ENCODE peak calls at places on chromosomes 1 and 21, in six cellular contexts. One of them, this sample, is unnamed. For H3K4me1, the result is how much of the 10 kb centered on the place peaks cover.

GRCh38 chr1:180946537-180947507 is 34.1 kb downstream of the KIAA1614 start:
- ATAC-seq in K562: no peak
- ATAC-seq in upper lobe of left lung: no peak
- ATAC-seq in A549: no peak
- ATAC-seq in GM12878: no peak
- ATAC-seq in HepG2: peak
- ATAC-seq in this sample: no peak

GRCh38 chr1:229448845-229449244 is 15.0 kb upstream of the ACTA1 start:
- ATAC-seq in HepG2: no peak
- ATAC-seq in GM12878: peak
- ATAC-seq in K562: peak
- ATAC-seq in A549: no peak
- ATAC-seq in upper lobe of left lung: no peak
- ATAC-seq in this sample: no peak

GRCh38 chr1:32272557-32273388 is 19.1 kb upstream of the HDAC1 start:
- ATAC-seq in GM12878: no peak
- ATAC-seq in HepG2: no peak
- ATAC-seq in A549: no peak
- ATAC-seq in upper lobe of left lung: no peak
- ATAC-seq in K562: no peak
- ATAC-seq in this sample: no peak

GRCh38 chr1:18293291-18293690 is 185.7 kb downstream of the IGSF21 start:
- ATAC-seq in GM12878: no peak
- ATAC-seq in K562: no peak
- ATAC-seq in upper lobe of left lung: no peak
- ATAC-seq in HepG2: no peak
- ATAC-seq in A549: no peak
- ATAC-seq in this sample: no peak

GRCh38 chr1:22584001-22584557 is 20.8 kb downstream of the EPHA8 start:
- ATAC-seq in upper lobe of left lung: peak
- ATAC-seq in HepG2: no peak
- ATAC-seq in A549: no peak
- ATAC-seq in K562: no peak
- ATAC-seq in GM12878: no peak
- ATAC-seq in this sample: no peak

GRCh38 chr1:20355828-20356735 is 65.4 kb downstream of the VWA5B1 start:
- ATAC-seq in GM12878: no peak
- ATAC-seq in upper lobe of left lung: no peak
- ATAC-seq in A549: no peak
- ATAC-seq in K562: no peak
- ATAC-seq in HepG2: no peak
- ATAC-seq in this sample: no peak

GRCh38 chr21:16358784-16359183 is 629.0 kb downstream of the USP25 start:
- ATAC-seq in HepG2: no peak
- ATAC-seq in A549: no peak
- ATAC-seq in GM12878: no peak
- ATAC-seq in K562: no peak
- ATAC-seq in upper lobe of left lung: no peak
- ATAC-seq in this sample: no peak

GRCh38 chr1:81312272-81312754 is 488.4 kb upstream of the ADGRL2 start:
- ATAC-seq in HepG2: no peak
- ATAC-seq in A549: no peak
- ATAC-seq in GM12878: no peak
- ATAC-seq in K562: no peak
- ATAC-seq in upper lobe of left lung: no peak
- ATAC-seq in this sample: no peak

GRCh38 chr1:52634111-52634510 is 1.1 kb downstream of the SHISAL2A start:
- ATAC-seq in K562: no peak
- ATAC-seq in upper lobe of left lung: no peak
- ATAC-seq in HepG2: no peak
- ATAC-seq in A549: no peak
- ATAC-seq in GM12878: no peak
- ATAC-seq in this sample: no peak

GRCh38 chr1:231383159-231383855 is 38.8 kb downstream of the EGLN1 start:
- ATAC-seq in K562: peak
- ATAC-seq in A549: peak
- ATAC-seq in HepG2: peak
- ATAC-seq in GM12878: no peak
- ATAC-seq in upper lobe of left lung: peak
- ATAC-seq in this sample: no peak

GRCh38 chr1:46133946-46134345 is 1.5 kb upstream of the PIK3R3 start:
- ATAC-seq in upper lobe of left lung: no peak
- ATAC-seq in GM12878: no peak
- ATAC-seq in HepG2: no peak
- ATAC-seq in K562: no peak
- ATAC-seq in A549: no peak
- ATAC-seq in this sample: no peak

GRCh38 chr1:166307261-166308188 is 140.7 kb upstream of the FAM78B start:
- ATAC-seq in A549: no peak
- ATAC-seq in GM12878: peak
- ATAC-seq in HepG2: no peak
- ATAC-seq in K562: no peak
- ATAC-seq in upper lobe of left lung: no peak
- ATAC-seq in this sample: no peak

GRCh38 chr1:201565024-201565730 is 26.2 kb downstream of the NAV1 start:
- ATAC-seq in A549: no peak
- ATAC-seq in HepG2: no peak
- ATAC-seq in K562: no peak
- ATAC-seq in GM12878: no peak
- ATAC-seq in upper lobe of left lung: no peak
- ATAC-seq in this sample: no peak
- TF ChIP-seq EP300 in A549: no peak
- TF ChIP-seq EP300 in HepG2: no peak
- TF ChIP-seq EP300 in K562: no peak
- TF ChIP-seq EP300 in GM12878: no peak
- TF ChIP-seq EP300 in upper lobe of left lung: no peak
- TF ChIP-seq EP300 in this sample: no peak

GRCh38 chr1:227766015-227766634 is 30.9 kb downstream of the SNAP47 start:
- ATAC-seq in GM12878: peak
- ATAC-seq in upper lobe of left lung: no peak
- ATAC-seq in K562: no peak
- ATAC-seq in A549: no peak
- ATAC-seq in HepG2: no peak
- ATAC-seq in this sample: no peak
- H3K4me1 ChIP-seq in GM12878: under half
- H3K4me1 ChIP-seq in upper lobe of left lung: under half
- H3K4me1 ChIP-seq in K562: under half
- H3K4me1 ChIP-seq in A549: under half
- H3K4me1 ChIP-seq in HepG2: under half
- H3K4me1 ChIP-seq in this sample: under half

GRCh38 chr1:16017461-16018303 is at the start of gene HSPB7:
- ATAC-seq in GM12878: peak
- ATAC-seq in upper lobe of left lung: peak
- ATAC-seq in A549: no peak
- ATAC-seq in K562: peak
- ATAC-seq in HepG2: peak
- ATAC-seq in this sample: peak
- TF ChIP-seq EP300 in GM12878: no peak
- TF ChIP-seq EP300 in upper lobe of left lung: no peak
- TF ChIP-seq EP300 in A549: no peak
- TF ChIP-seq EP300 in K562: no peak
- TF ChIP-seq EP300 in HepG2: no peak
- TF ChIP-seq EP300 in this sample: peak

GRCh38 chr1:43976890-43977289 is 2.1 kb upstream of the B4GALT2 start:
- ATAC-seq in K562: no peak
- ATAC-seq in HepG2: no peak
- ATAC-seq in A549: no peak
- ATAC-seq in upper lobe of left lung: no peak
- ATAC-seq in GM12878: no peak
- ATAC-seq in this sample: no peak
- H3K4me1 ChIP-seq in K562: half or more
- H3K4me1 ChIP-seq in HepG2: half or more
- H3K4me1 ChIP-seq in A549: under half
- H3K4me1 ChIP-seq in upper lobe of left lung: under half
- H3K4me1 ChIP-seq in GM12878: under half
- H3K4me1 ChIP-seq in this sample: half or more

DNA sequence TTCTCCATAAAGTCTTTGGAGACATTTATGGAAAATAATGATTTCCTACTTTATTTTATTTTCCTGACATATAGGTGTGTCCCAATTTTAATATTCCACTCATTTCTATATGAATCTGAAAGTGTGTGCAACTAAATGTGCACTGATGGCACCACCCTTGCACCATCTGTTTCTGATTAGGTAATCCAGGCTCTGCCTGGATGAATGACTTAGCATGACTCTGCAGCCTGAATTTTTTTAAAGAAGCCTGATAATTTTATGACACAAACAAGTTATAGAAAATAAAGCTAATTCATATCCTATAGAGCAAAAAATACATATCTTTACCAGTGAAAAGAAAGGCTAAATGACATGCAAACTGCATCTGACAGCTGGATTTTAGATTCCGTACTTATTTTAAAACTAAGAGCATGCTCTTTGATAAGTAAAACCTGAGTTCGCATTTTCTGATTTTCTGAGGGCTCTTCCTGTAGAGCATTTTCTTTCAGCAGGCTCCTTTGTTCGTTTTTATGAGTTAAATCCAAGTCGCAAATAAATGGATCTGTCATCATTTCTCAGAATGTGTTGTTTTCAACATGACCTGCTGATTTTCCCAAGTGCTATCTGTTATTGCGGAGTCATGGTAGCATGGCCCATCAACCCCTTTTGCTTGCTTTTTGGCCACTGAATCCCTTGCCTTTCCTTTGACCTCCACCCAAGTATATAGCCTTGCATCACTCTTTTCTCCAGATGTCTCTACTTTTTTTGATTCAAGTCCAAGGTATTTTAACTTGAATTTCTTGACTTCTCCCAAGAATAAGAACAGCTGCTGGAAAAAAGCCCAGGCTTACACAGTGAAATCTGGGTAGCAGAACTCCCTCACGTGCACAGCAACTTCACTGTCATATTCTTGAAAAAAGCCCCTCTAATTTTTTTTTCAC is 52.8 kb upstream of the LYPLAL1 start:
- ATAC-seq in GM12878: no peak
- ATAC-seq in upper lobe of left lung: peak
- ATAC-seq in HepG2: no peak
- ATAC-seq in A549: no peak
- ATAC-seq in K562: peak
- ATAC-seq in this sample: peak
- TF ChIP-seq EP300 in GM12878: no peak
- TF ChIP-seq EP300 in upper lobe of left lung: no peak
- TF ChIP-seq EP300 in HepG2: no peak
- TF ChIP-seq EP300 in A549: no peak
- TF ChIP-seq EP300 in K562: peak
- TF ChIP-seq EP300 in this sample: no peak

GRCh38 chr1:117147856-117148588 is 26.5 kb upstream of the TRIM45 start:
- ATAC-seq in GM12878: no peak
- ATAC-seq in HepG2: no peak
- ATAC-seq in A549: peak
- ATAC-seq in upper lobe of left lung: no peak
- ATAC-seq in K562: no peak
- ATAC-seq in this sample: no peak

GRCh38 chr1:117146067-117146466 is 24.5 kb upstream of the TRIM45 start:
- ATAC-seq in A549: no peak
- ATAC-seq in K562: no peak
- ATAC-seq in GM12878: no peak
- ATAC-seq in HepG2: no peak
- ATAC-seq in upper lobe of left lung: no peak
- ATAC-seq in this sample: no peak

GRCh38 chr1:117147341-117147831 is 25.8 kb upstream of the TRIM45 start:
- ATAC-seq in A549: peak
- ATAC-seq in GM12878: no peak
- ATAC-seq in HepG2: no peak
- ATAC-seq in K562: no peak
- ATAC-seq in upper lobe of left lung: no peak
- ATAC-seq in this sample: no peak

GRCh38 chr1:117146570-117147340 is 25.2 kb upstream of the TRIM45 start:
- ATAC-seq in GM12878: no peak
- ATAC-seq in upper lobe of left lung: peak
- ATAC-seq in A549: peak
- ATAC-seq in HepG2: no peak
- ATAC-seq in K562: no peak
- ATAC-seq in this sample: no peak

GRCh38 chr1:117150316-117150715 is 28.8 kb upstream of the TRIM45 start:
- ATAC-seq in A549: no peak
- ATAC-seq in GM12878: no peak
- ATAC-seq in upper lobe of left lung: no peak
- ATAC-seq in HepG2: no peak
- ATAC-seq in K562: no peak
- ATAC-seq in this sample: no peak
- H3K4me1 ChIP-seq in A549: under half
- H3K4me1 ChIP-seq in GM12878: under half
- H3K4me1 ChIP-seq in upper lobe of left lung: under half
- H3K4me1 ChIP-seq in HepG2: under half
- H3K4me1 ChIP-seq in K562: under half
- H3K4me1 ChIP-seq in this sample: under half

GRCh38 chr21:45482899-45483821 is 59.1 kb downstream of the SLC19A1 start:
- ATAC-seq in upper lobe of left lung: peak
- ATAC-seq in GM12878: peak
- ATAC-seq in HepG2: no peak
- ATAC-seq in A549: no peak
- ATAC-seq in K562: peak
- ATAC-seq in this sample: no peak
- TF ChIP-seq EP300 in upper lobe of left lung: no peak
- TF ChIP-seq EP300 in GM12878: no peak
- TF ChIP-seq EP300 in HepG2: no peak
- TF ChIP-seq EP300 in A549: no peak
- TF ChIP-seq EP300 in K562: no peak
- TF ChIP-seq EP300 in this sample: no peak

GRCh38 chr1:25767437-25767770 is 32.6 kb upstream of the SELENON start:
- ATAC-seq in HepG2: no peak
- ATAC-seq in GM12878: no peak
- ATAC-seq in A549: no peak
- ATAC-seq in upper lobe of left lung: no peak
- ATAC-seq in K562: no peak
- ATAC-seq in this sample: no peak
- H3K4me1 ChIP-seq in HepG2: under half
- H3K4me1 ChIP-seq in GM12878: under half
- H3K4me1 ChIP-seq in A549: under half
- H3K4me1 ChIP-seq in upper lobe of left lung: under half
- H3K4me1 ChIP-seq in K562: under half
- H3K4me1 ChIP-seq in this sample: under half

GRCh38 chr1:61282387-61282786 is 200.0 kb downstream of the NFIA start:
- ATAC-seq in A549: no peak
- ATAC-seq in HepG2: peak
- ATAC-seq in GM12878: no peak
- ATAC-seq in K562: no peak
- ATAC-seq in upper lobe of left lung: no peak
- ATAC-seq in this sample: peak
- TF ChIP-seq EP300 in A549: no peak
- TF ChIP-seq EP300 in HepG2: no peak
- TF ChIP-seq EP300 in GM12878: no peak
- TF ChIP-seq EP300 in K562: no peak
- TF ChIP-seq EP300 in upper lobe of left lung: no peak
- TF ChIP-seq EP300 in this sample: no peak

DNA sequence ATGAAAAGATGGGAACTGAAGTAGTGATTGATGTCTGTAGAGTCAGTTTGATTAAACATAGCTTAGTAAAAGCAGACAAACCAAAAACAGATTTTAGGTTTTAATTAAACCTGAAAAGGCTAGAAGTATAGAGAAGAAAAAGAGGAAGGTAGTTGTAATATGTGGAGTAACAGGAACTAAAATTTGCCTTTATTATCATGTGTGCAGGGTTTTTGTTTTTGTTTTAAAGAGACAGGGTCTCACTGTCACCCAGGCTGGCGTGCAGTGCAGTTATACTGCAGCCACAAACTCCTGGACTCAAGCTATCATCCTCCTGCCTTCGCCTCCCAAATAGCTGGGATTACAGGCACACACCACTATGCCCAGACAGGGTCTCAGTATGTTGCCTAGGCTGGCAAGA is 6.0 kb downstream of the TOR1AIP1 start:
- ATAC-seq in upper lobe of left lung: no peak
- ATAC-seq in A549: no peak
- ATAC-seq in GM12878: peak
- ATAC-seq in HepG2: no peak
- ATAC-seq in K562: no peak
- ATAC-seq in this sample: no peak
- H3K4me1 ChIP-seq in upper lobe of left lung: under half
- H3K4me1 ChIP-seq in A549: under half
- H3K4me1 ChIP-seq in GM12878: under half
- H3K4me1 ChIP-seq in HepG2: under half
- H3K4me1 ChIP-seq in K562: under half
- H3K4me1 ChIP-seq in this sample: half or more

This sample was measured in gastroesophageal sphincter.